ENCODE peak calls at places on chromosomes 1 and 21, in ten cellular contexts. E is stimulated activated CD4-positive, alpha-beta T cell treated with anti-CD3 and anti-CD28 coated beads, Interleukin-4, amount 100 ng/mL, for 48 hours; L is PC-9; D is activated gamma-delta T cell treated with Interleukin-2 at 50 U/mL for 16 hours; Y is activated naive CD4-positive, alpha-beta T cell treated with Interleukin-2 at 50 U/mL for 16 hours; R is DMS53; B is GM06990; J is LoVo; N is cardiac fibroblast; Q is spleen. A is an unnamed sample.

GRCh38 chr1:62530516-62531154 is 66.7 kb upstream of the ANGPTL3 start:
- DNase-seq in R (peak), Y (peak), N (peak), Q (no peak), J (no peak), B (no peak), E (no peak), D (no peak), L (no peak), A (peak)

GRCh38 chr1:235783148-235783776 is 83.4 kb downstream of the LYST start:
- DNase-seq in R (peak), Y (no peak), E (no peak), N (peak), Q (no peak), D (no peak), J (peak), B (no peak), L (peak), A (peak)

GRCh38 chr1:19066248-19066873 is 109.9 kb upstream of the IFFO2 start:
- DNase-seq in Y (no peak), R (peak), B (no peak), J (peak), L (no peak), N (peak), D (no peak), Q (no peak), E (no peak), A (no peak)

GRCh38 chr1:156726549-156727226 is 1.6 kb upstream of the METTL25B start:
- DNase-seq in R (peak), Y (peak), E (peak), B (peak), J (peak), D (peak), L (peak), N (peak), Q (no peak), A (peak)

GRCh38 chr1:53266038-53266437 is 27.7 kb upstream of the MAGOH start:
- DNase-seq in E (no peak), L (no peak), B (no peak), N (peak), Y (no peak), R (peak), Q (no peak), J (no peak), D (no peak), A (peak)

GRCh38 chr1:246689409-246689997 is 34.7 kb upstream of the SCCPDH start:
- DNase-seq in Y (peak), B (peak), N (peak), R (peak), E (peak), J (peak), L (peak), D (no peak), Q (peak), A (peak)

GRCh38 chr1:156933136-156933535 is 12.7 kb downstream of the LRRC71 start:
- DNase-seq in L (no peak), R (no peak), B (no peak), Y (no peak), E (no peak), J (no peak), N (no peak), D (no peak), Q (no peak), A (no peak)

GRCh38 chr1:19668893-19669292 is 4.2 kb downstream of the HTR6 start:
- DNase-seq in D (no peak), Q (no peak), J (no peak), B (no peak), R (no peak), E (no peak), L (no peak), N (no peak), Y (no peak), A (no peak)

GRCh38 chr1:168637350-168637991 is 61.1 kb downstream of the XCL1 start:
- DNase-seq in B (no peak), L (no peak), Y (no peak), J (peak), E (no peak), D (no peak), R (peak), Q (no peak), N (peak), A (peak)

GRCh38 chr1:19644761-19645543 is 841 bp downstream of the NBL1 start:
- DNase-seq in Y (peak), E (no peak), Q (no peak), L (peak), D (peak), R (peak), N (peak), J (peak), B (no peak), A (peak)

GRCh38 chr1:248421384-248421783 is 18.5 kb downstream of the OR2T1 start:
- DNase-seq in N (peak), Y (no peak), B (no peak), E (no peak), J (no peak), R (peak), D (no peak), L (no peak), Q (no peak), A (no peak)

GRCh38 chr1:9836632-9836960 is 12.8 kb upstream of the CLSTN1 start:
- DNase-seq in J (no peak), E (no peak), L (no peak), B (no peak), N (no peak), D (no peak), Q (peak), R (peak), Y (no peak), A (no peak)

GRCh38 chr1:113963281-113963906 is 15.9 kb upstream of the OLFML3 start:
- DNase-seq in Y (no peak), N (peak), Q (no peak), J (no peak), E (no peak), R (no peak), D (no peak), L (no peak), B (no peak), A (no peak)

GRCh38 chr1:94422115-94422820 is 4.1 kb downstream of the ABCD3 start:
- DNase-seq in E (no peak), J (no peak), D (no peak), Y (no peak), B (no peak), Q (no peak), N (no peak), R (no peak), L (no peak), A (no peak)

GRCh38 chr1:155062702-155063411 is 683 bp upstream of the EFNA4 start:
- DNase-seq in B (peak), L (no peak), N (peak), D (peak), Y (peak), R (peak), E (peak), Q (peak), J (no peak), A (peak)

GRCh38 chr1:63946866-63947491 is 173.2 kb downstream of the ROR1 start:
- DNase-seq in J (no peak), Q (no peak), N (peak), E (no peak), B (no peak), Y (no peak), R (no peak), D (no peak), L (no peak), A (no peak)

GRCh38 chr1:244778356-244778755 is 57.1 kb upstream of the COX20 start:
- DNase-seq in Y (no peak), R (peak), J (peak), N (peak), E (no peak), L (no peak), Q (no peak), B (no peak), D (no peak), A (no peak)

GRCh38 chr1:245046764-245047163 is 108.0 kb upstream of the KIF26B start:
- DNase-seq in B (no peak), L (no peak), R (peak), Y (no peak), E (no peak), D (no peak), Q (no peak), J (no peak), N (no peak), A (no peak)

GRCh38 chr1:41225495-41225894 is 16.6 kb downstream of the SCMH1 start:
- DNase-seq in L (no peak), R (no peak), Y (no peak), D (no peak), N (no peak), J (no peak), E (no peak), Q (no peak), B (no peak), A (no peak)

GRCh38 chr1:9822897-9823692 is 670 bp downstream of the CLSTN1 start:
- DNase-seq in D (peak), R (peak), Q (peak), B (peak), L (no peak), Y (peak), E (no peak), J (peak), N (peak), A (peak)

GRCh38 chr1:11069233-11069950 is 9.6 kb upstream of the SRM start:
- DNase-seq in L (no peak), R (no peak), B (no peak), D (no peak), E (no peak), Q (peak), N (no peak), J (no peak), Y (no peak), A (no peak)

GRCh38 chr1:58881471-58881994 is 97.7 kb upstream of the JUN start:
- DNase-seq in Q (no peak), J (peak), L (peak), N (peak), E (no peak), R (peak), Y (no peak), B (no peak), D (no peak), A (no peak)

GRCh38 chr1:24345334-24345733 is 26.2 kb downstream of the GRHL3 start:
- DNase-seq in J (no peak), D (no peak), B (no peak), R (no peak), L (no peak), Y (no peak), N (no peak), E (no peak), Q (no peak), A (no peak)

GRCh38 chr1:192453360-192454045 is 122.1 kb upstream of the RGS1 start:
- DNase-seq in N (peak), D (no peak), Y (no peak), B (no peak), J (no peak), L (no peak), E (no peak), Q (no peak), R (no peak), A (no peak)

GRCh38 chr1:156502749-156503671 is 2.4 kb upstream of the MEF2D start:
- DNase-seq in J (peak), D (no peak), Y (no peak), N (peak), R (peak), L (peak), B (no peak), Q (peak), E (no peak), A (no peak)

GRCh38 chr1:219927956-219928790 is at the start of gene SLC30A10:
- DNase-seq in Y (no peak), J (no peak), N (peak), B (peak), E (no peak), Q (no peak), D (no peak), L (no peak), R (peak), A (no peak)

GRCh38 chr21:45358711-45359310 is 46.2 kb upstream of the COL18A1 start:
- DNase-seq in Q (no peak), L (no peak), B (no peak), N (no peak), R (no peak), J (no peak), Y (no peak), D (no peak), E (no peak), A (no peak)

GRCh38 chr1:24928631-24929090 is 1.4 kb downstream of the RUNX3 start:
- DNase-seq in R (peak), E (no peak), Y (peak), D (peak), N (no peak), J (no peak), L (no peak), Q (peak), B (no peak), A (no peak)

GRCh38 chr1:98323396-98323795 is 338.1 kb upstream of the SNX7 start:
- DNase-seq in B (no peak), Y (no peak), E (no peak), J (peak), R (no peak), N (peak), L (peak), D (no peak), Q (no peak), A (no peak)

GRCh38 chr1:100597784-100598183 is 59.8 kb downstream of the GPR88 start:
- DNase-seq in J (no peak), L (no peak), R (no peak), Y (no peak), E (no peak), N (no peak), D (no peak), Q (no peak), B (no peak), A (no peak)

GRCh38 chr1:112255080-112255479 is 140.9 kb upstream of the CTTNBP2NL start:
- DNase-seq in N (peak), E (no peak), Q (no peak), J (no peak), D (no peak), B (no peak), Y (no peak), L (no peak), R (no peak), A (no peak)

A was measured in NCI-H526.